ENCODE peak calls at places on chromosomes 5 and 9, in four cellular contexts. F is SIG-M5, C is endothelial cell, T is ACHN. W is an unnamed sample.

GRCh38 chr5:6602441-6602840 is 30.4 kb downstream of the NSUN2 start:
- DNase-seq in T (no peak), F (no peak), C (no peak), W (no peak)

GRCh38 chr5:106314221-106314824 is 1356.4 kb downstream of the EFNA5 start:
- DNase-seq in F (no peak), T (no peak), C (no peak), W (no peak)

GRCh38 chr9:95726756-95727155 is 148.7 kb upstream of the ERCC6L2 start:
- DNase-seq in C (no peak), F (no peak), T (peak), W (peak)

GRCh38 chr9:18437315-18438200 is 36.4 kb upstream of the ADAMTSL1 start:
- DNase-seq in F (no peak), T (no peak), C (no peak), W (no peak)

GRCh38 chr5:106094128-106094726 is 1576.5 kb downstream of the EFNA5 start:
- DNase-seq in F (no peak), C (no peak), T (no peak), W (no peak)

GRCh38 chr9:106962615-106963363 is 99.8 kb downstream of the ZNF462 start:
- DNase-seq in C (peak), F (no peak), T (no peak), W (no peak)

GRCh38 chr5:132011561-132012384 is at the start of gene ACSL6:
- DNase-seq in C (peak), F (no peak), T (peak), W (peak)

GRCh38 chr5:76608833-76609232 is 14.4 kb downstream of the F2RL2 start:
- DNase-seq in F (no peak), C (no peak), T (peak), W (no peak)

GRCh38 chr9:134913041-134913712 is 4.5 kb downstream of the FCN1 start:
- DNase-seq in F (no peak), C (no peak), T (no peak), W (no peak)

GRCh38 chr9:131813116-131813515 is 73.2 kb upstream of the RAPGEF1 start:
- DNase-seq in C (no peak), T (peak), F (no peak), W (no peak)

GRCh38 chr9:23582836-23583235 is 243.2 kb downstream of the ELAVL2 start:
- DNase-seq in C (no peak), T (no peak), F (no peak), W (no peak)

GRCh38 chr9:26975728-26976707 is 19.8 kb downstream of the IFT74 start:
- DNase-seq in T (peak), C (no peak), F (no peak), W (peak)

GRCh38 chr5:179207920-179208705 is 137.1 kb downstream of the ADAMTS2 start:
- DNase-seq in T (no peak), C (no peak), F (no peak), W (no peak)

GRCh38 chr9:115327441-115328122 is 209.6 kb upstream of the TNC start:
- DNase-seq in C (no peak), T (no peak), F (no peak), W (no peak)

GRCh38 chr9:87382902-87383301 is 114.8 kb upstream of the DAPK1 start:
- DNase-seq in T (no peak), F (no peak), C (no peak), W (no peak)

GRCh38 chr5:119302916-119303897 is 52.6 kb upstream of the TNFAIP8 start:
- DNase-seq in C (no peak), F (no peak), T (peak), W (peak)

GRCh38 chr5:99590806-99591205 is 662.0 kb upstream of the CHD1 start:
- DNase-seq in C (no peak), T (no peak), F (no peak), W (no peak)

GRCh38 chr5:140642718-140643117 is 3.5 kb downstream of the TMCO6 start:
- DNase-seq in T (no peak), C (no peak), F (no peak), W (no peak)

GRCh38 chr5:174235993-174236528 is 190.6 kb downstream of the NSG2 start:
- DNase-seq in T (no peak), F (no peak), C (no peak), W (no peak)

GRCh38 chr5:55601209-55601618 is 66.5 kb upstream of the PLPP1 start:
- DNase-seq in C (no peak), F (no peak), T (peak), W (peak)

GRCh38 chr5:113038714-113039113 is 62.1 kb downstream of the DCP2 start:
- DNase-seq in C (no peak), F (no peak), T (no peak), W (peak)

GRCh38 chr9:35518212-35518917 is 28.5 kb downstream of the RUSC2 start:
- DNase-seq in T (peak), C (peak), F (no peak), W (peak)

GRCh38 chr5:141692919-141693848 is 11.2 kb upstream of the ARAP3 start:
- DNase-seq in C (no peak), F (no peak), T (peak), W (peak)

GRCh38 chr9:37618817-37619216 is 26.4 kb upstream of the TOMM5 start:
- DNase-seq in F (no peak), T (no peak), C (no peak), W (no peak)

GRCh38 chr5:149271717-149272558 is at the start of gene AFAP1L1:
- DNase-seq in C (peak), F (no peak), T (peak), W (peak)

GRCh38 chr5:15142458-15142857 is 270.9 kb upstream of the ANKH start:
- DNase-seq in T (no peak), C (no peak), F (no peak), W (no peak)

GRCh38 chr5:83313431-83313830 is 158.1 kb upstream of the VCAN start:
- DNase-seq in C (no peak), F (no peak), T (no peak), W (no peak)